ENCODE peak calls at places on chromosomes 1 and 21, in five cellular contexts. One of them, this sample, is unnamed.

GRCh38 chr21:32674731-32675130 is 53.1 kb downstream of the SYNJ1 start:
- DNase-seq in GM12892: no peak
- DNase-seq in GM03348: no peak
- DNase-seq in stimulated activated CD4-positive, alpha-beta T cell treated with anti-CD3 and anti-CD28 coated beads, Interleukin-4, amount 100 ng/mL, for 48 hours: no peak
- DNase-seq in GM20000: no peak
- DNase-seq in this sample: no peak

GRCh38 chr1:192807968-192808587 is 761 bp upstream of the RGS2 start:
- DNase-seq in stimulated activated CD4-positive, alpha-beta T cell treated with anti-CD3 and anti-CD28 coated beads, Interleukin-4, amount 100 ng/mL, for 48 hours: no peak
- DNase-seq in GM20000: no peak
- DNase-seq in GM12892: no peak
- DNase-seq in GM03348: peak
- DNase-seq in this sample: no peak

GRCh38 chr1:10204003-10204642 is 6.2 kb upstream of the KIF1B start:
- DNase-seq in stimulated activated CD4-positive, alpha-beta T cell treated with anti-CD3 and anti-CD28 coated beads, Interleukin-4, amount 100 ng/mL, for 48 hours: no peak
- DNase-seq in GM20000: no peak
- DNase-seq in GM03348: no peak
- DNase-seq in GM12892: no peak
- DNase-seq in this sample: no peak

GRCh38 chr1:172145231-172145651 is 275.2 kb upstream of the C1orf105 start:
- DNase-seq in GM20000: no peak
- DNase-seq in stimulated activated CD4-positive, alpha-beta T cell treated with anti-CD3 and anti-CD28 coated beads, Interleukin-4, amount 100 ng/mL, for 48 hours: no peak
- DNase-seq in GM03348: no peak
- DNase-seq in GM12892: no peak
- DNase-seq in this sample: no peak

GRCh38 chr1:219837274-219837993 is 90.9 kb downstream of the SLC30A10 start:
- DNase-seq in stimulated activated CD4-positive, alpha-beta T cell treated with anti-CD3 and anti-CD28 coated beads, Interleukin-4, amount 100 ng/mL, for 48 hours: no peak
- DNase-seq in GM20000: peak
- DNase-seq in GM12892: peak
- DNase-seq in GM03348: peak
- DNase-seq in this sample: no peak

GRCh38 chr1:154729031-154729442 is 121.1 kb upstream of the ADAR start:
- DNase-seq in stimulated activated CD4-positive, alpha-beta T cell treated with anti-CD3 and anti-CD28 coated beads, Interleukin-4, amount 100 ng/mL, for 48 hours: no peak
- DNase-seq in GM20000: no peak
- DNase-seq in GM12892: no peak
- DNase-seq in GM03348: peak
- DNase-seq in this sample: no peak

GRCh38 chr1:12594966-12595838 is 22.8 kb downstream of the DHRS3 start:
- DNase-seq in stimulated activated CD4-positive, alpha-beta T cell treated with anti-CD3 and anti-CD28 coated beads, Interleukin-4, amount 100 ng/mL, for 48 hours: no peak
- DNase-seq in GM03348: peak
- DNase-seq in GM20000: peak
- DNase-seq in GM12892: no peak
- DNase-seq in this sample: peak

GRCh38 chr1:91224878-91225277 is 179.8 kb downstream of the HFM1 start:
- DNase-seq in GM03348: no peak
- DNase-seq in stimulated activated CD4-positive, alpha-beta T cell treated with anti-CD3 and anti-CD28 coated beads, Interleukin-4, amount 100 ng/mL, for 48 hours: no peak
- DNase-seq in GM12892: no peak
- DNase-seq in GM20000: no peak
- DNase-seq in this sample: no peak

GRCh38 chr1:235009074-235009473 is 119.6 kb downstream of the TOMM20 start:
- DNase-seq in GM03348: no peak
- DNase-seq in GM20000: no peak
- DNase-seq in stimulated activated CD4-positive, alpha-beta T cell treated with anti-CD3 and anti-CD28 coated beads, Interleukin-4, amount 100 ng/mL, for 48 hours: no peak
- DNase-seq in GM12892: no peak
- DNase-seq in this sample: no peak

GRCh38 chr1:1123581-1124507 is 8.0 kb upstream of the C1orf159 start:
- DNase-seq in GM20000: no peak
- DNase-seq in GM12892: no peak
- DNase-seq in stimulated activated CD4-positive, alpha-beta T cell treated with anti-CD3 and anti-CD28 coated beads, Interleukin-4, amount 100 ng/mL, for 48 hours: no peak
- DNase-seq in GM03348: peak
- DNase-seq in this sample: no peak

GRCh38 chr1:1678581-1679380 is 13.8 kb downstream of the SLC35E2B start:
- DNase-seq in stimulated activated CD4-positive, alpha-beta T cell treated with anti-CD3 and anti-CD28 coated beads, Interleukin-4, amount 100 ng/mL, for 48 hours: peak
- DNase-seq in GM12892: peak
- DNase-seq in GM03348: no peak
- DNase-seq in GM20000: peak
- DNase-seq in this sample: peak

GRCh38 chr1:63359561-63359960 is 7.9 kb upstream of the ALG6 start:
- DNase-seq in GM20000: no peak
- DNase-seq in GM03348: no peak
- DNase-seq in stimulated activated CD4-positive, alpha-beta T cell treated with anti-CD3 and anti-CD28 coated beads, Interleukin-4, amount 100 ng/mL, for 48 hours: no peak
- DNase-seq in GM12892: no peak
- DNase-seq in this sample: no peak

GRCh38 chr1:75727571-75727970 is 3.1 kb downstream of the ACADM start:
- DNase-seq in GM20000: no peak
- DNase-seq in stimulated activated CD4-positive, alpha-beta T cell treated with anti-CD3 and anti-CD28 coated beads, Interleukin-4, amount 100 ng/mL, for 48 hours: no peak
- DNase-seq in GM03348: peak
- DNase-seq in GM12892: no peak
- DNase-seq in this sample: no peak

GRCh38 chr1:56336972-56337371 is 242.4 kb downstream of the PLPP3 start:
- DNase-seq in GM12892: no peak
- DNase-seq in GM03348: no peak
- DNase-seq in GM20000: no peak
- DNase-seq in stimulated activated CD4-positive, alpha-beta T cell treated with anti-CD3 and anti-CD28 coated beads, Interleukin-4, amount 100 ng/mL, for 48 hours: no peak
- DNase-seq in this sample: no peak

GRCh38 chr1:25347556-25347955 is 9.4 kb downstream of the TMEM50A start:
- DNase-seq in GM20000: no peak
- DNase-seq in GM12892: no peak
- DNase-seq in stimulated activated CD4-positive, alpha-beta T cell treated with anti-CD3 and anti-CD28 coated beads, Interleukin-4, amount 100 ng/mL, for 48 hours: no peak
- DNase-seq in GM03348: no peak
- DNase-seq in this sample: no peak

This sample was measured in activated T-cell treated with anti-CD3 and anti-CD28 coated beads for 48 hours.